ENCODE peak calls at places on chromosomes 2 and 18, in seven cellular contexts. X is CD4-positive, CD25-positive, alpha-beta regulatory T cell; H is adrenal gland; O is RPMI8226; N is fibroblast of pulmonary artery; U is OCI-LY7; P is HS-27A. V is an unnamed sample.

GRCh38 chr18:58263055-58263732 is 219.2 kb downstream of the NEDD4L start:
- DNase-seq in X (peak), H (no peak), O (no peak), N (no peak), U (no peak), P (peak), V (peak)

GRCh38 chr2:28327596-28327962 is 65.1 kb upstream of the FOSL2 start:
- DNase-seq in X (no peak), H (peak), O (no peak), N (no peak), U (no peak), P (no peak), V (no peak)

GRCh38 chr2:58992062-58992736 is 751.1 kb upstream of the FANCL start:
- DNase-seq in X (no peak), H (no peak), O (no peak), N (peak), U (no peak), P (no peak), V (peak)

GRCh38 chr2:231513746-231514224 is 16.5 kb downstream of the NMUR1 start:
- DNase-seq in X (no peak), H (no peak), O (no peak), N (no peak), U (no peak), P (no peak), V (no peak)

GRCh38 chr2:195304310-195304709 is 352.7 kb upstream of the SLC39A10 start:
- DNase-seq in X (no peak), H (no peak), O (peak), N (peak), U (peak), P (no peak), V (peak)

GRCh38 chr2:239482801-239483712 is 82.2 kb upstream of the HDAC4 start:
- DNase-seq in X (no peak), H (no peak), O (no peak), N (no peak), U (no peak), P (no peak), V (no peak)

GRCh38 chr2:23454501-23455120 is 69.6 kb downstream of the KLHL29 start:
- DNase-seq in X (no peak), H (peak), O (no peak), N (no peak), U (no peak), P (no peak), V (no peak)

GRCh38 chr2:217802876-217803638 is 199.7 kb downstream of the TNS1 start:
- DNase-seq in X (no peak), H (peak), O (no peak), N (no peak), U (no peak), P (no peak), V (no peak)

GRCh38 chr2:36800381-36800780 is 103.9 kb downstream of the VIT start:
- DNase-seq in X (no peak), H (no peak), O (no peak), N (no peak), U (no peak), P (no peak), V (no peak)

V was measured in amniotic epithelial cell.